ENCODE peak calls at places on chromosomes 5 and 9, in ten cellular contexts. L, B, Y, Z, U, W, H, R, N and S are unnamed samples.

GRCh38 chr9:106801816-106802215 is 61.1 kb upstream of the ZNF462 start:
- DNase-seq in B (no peak), N (no peak), W (no peak), L (no peak), Z (no peak), R (no peak), Y (no peak), H (no peak), U (no peak), S (no peak)

GRCh38 chr5:104347119-104347708 is 784.6 kb upstream of the NUDT12 start:
- DNase-seq in L (no peak), N (no peak), W (no peak), Z (peak; percentile 6), U (no peak), H (no peak), Y (no peak), R (no peak), B (no peak), S (no peak)

GRCh38 chr9:14031015-14031414 is 282.9 kb downstream of the NFIB start:
- DNase-seq in Y (no peak), Z (no peak), W (no peak), U (no peak), B (no peak), H (no peak), R (no peak), L (peak; percentile 68), N (no peak), S (no peak)

GRCh38 chr5:66810747-66811355 is 214.7 kb downstream of the MAST4 start:
- DNase-seq in N (no peak), L (no peak), H (no peak), U (no peak), R (no peak), Z (no peak), Y (no peak), W (no peak), B (no peak), S (no peak)

GRCh38 chr5:132184588-132184987 is 43.1 kb downstream of the P4HA2 start:
- DNase-seq in N (no peak), W (peak; percentile 9), B (no peak), L (no peak), Y (no peak), R (no peak), H (no peak), U (no peak), Z (peak; percentile 16), S (no peak)

GRCh38 chr9:9003184-9003583 is 1203.6 kb upstream of the DMAC1 start:
- DNase-seq in B (no peak), H (no peak), N (no peak), L (no peak), Y (no peak), U (no peak), Z (no peak), R (no peak), W (peak; percentile 16), S (no peak)

GRCh38 chr9:93127395-93127911 is 6.6 kb downstream of the NINJ1 start:
- DNase-seq in H (peak; percentile 74), U (no peak), B (peak; percentile 12), Y (peak; percentile 79), N (no peak), L (peak; percentile 72), Z (no peak), W (no peak), R (peak; percentile 48), S (no peak)

GRCh38 chr5:156824800-156825199 is 25.3 kb upstream of the PPP1R2B start:
- DNase-seq in R (no peak), U (no peak), Z (peak; percentile 21), N (no peak), Y (no peak), H (no peak), L (no peak), B (no peak), W (peak; percentile 26), S (no peak)

GRCh38 chr5:177542816-177543472 is 11.4 kb downstream of the FAM193B start:
- DNase-seq in W (no peak), L (no peak), R (no peak), H (no peak), Y (no peak), N (no peak), Z (no peak), U (no peak), B (no peak), S (no peak)

GRCh38 chr5:177550120-177550519 is 4.2 kb downstream of the FAM193B start:
- DNase-seq in R (no peak), W (no peak), Z (no peak), N (no peak), B (no peak), L (no peak), H (no peak), U (no peak), Y (no peak), S (no peak)

GRCh38 chr5:177545487-177546261 is 8.7 kb downstream of the FAM193B start:
- DNase-seq in H (no peak), R (no peak), U (peak; percentile 51), Y (no peak), B (peak; percentile 59), W (no peak), N (no peak), Z (no peak), L (peak; percentile 91), S (no peak)

GRCh38 chr5:177547736-177548135 is 6.6 kb downstream of the FAM193B start:
- DNase-seq in Z (no peak), H (no peak), R (no peak), L (no peak), N (no peak), B (no peak), U (no peak), W (no peak), Y (peak; percentile 12), S (no peak)

DNA sequence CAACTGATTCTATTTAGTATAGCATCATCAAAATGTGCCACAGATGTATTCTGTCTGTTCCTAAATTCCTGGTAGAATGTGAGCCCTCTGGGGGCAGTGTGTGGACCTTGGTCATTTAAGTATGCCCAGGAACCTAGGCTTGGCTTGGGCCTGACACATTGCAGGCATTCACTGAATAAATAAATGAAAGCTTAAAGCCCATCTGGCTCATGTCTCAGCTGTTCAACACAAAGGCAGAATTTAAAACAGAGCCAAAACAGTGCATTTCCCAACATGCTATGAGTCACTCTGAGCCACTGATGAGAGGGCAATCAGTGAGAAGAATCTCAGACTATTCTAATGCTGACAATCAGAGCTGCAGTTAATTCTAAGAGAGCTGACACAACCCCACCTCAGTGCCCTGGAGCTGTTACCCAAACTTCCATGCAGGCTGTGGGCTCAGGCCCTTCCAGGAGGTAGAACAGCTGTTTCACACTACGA is 8.1 kb downstream of the FAM193B start:
- DNase-seq in N (no peak), L (peak; percentile 86), Y (no peak), Z (no peak), H (no peak), W (peak; percentile 93), R (no peak), B (no peak), U (no peak), S (no peak)
- TF ChIP-seq POLR2A in N (no peak), L (no peak), Y (no peak), Z (no peak), H (no peak), W (no peak), R (no peak), B (no peak), U (no peak), S (no peak)

GRCh38 chr5:180253036-180253824 is 38.7 kb downstream of the MAPK9 start:
- DNase-seq in N (no peak), W (no peak), H (no peak), R (no peak), Z (no peak), Y (no peak), L (no peak), B (no peak), U (no peak), S (no peak)

GRCh38 chr5:180250329-180250728 is 41.3 kb upstream of the RASGEF1C start:
- DNase-seq in B (no peak), R (no peak), W (no peak), N (no peak), Z (no peak), L (no peak), H (no peak), U (no peak), Y (no peak), S (no peak)

GRCh38 chr5:180251887-180252286 is 40.0 kb downstream of the MAPK9 start:
- DNase-seq in Z (no peak), U (no peak), Y (no peak), N (no peak), L (no peak), R (no peak), W (no peak), H (no peak), B (no peak), S (no peak)

GRCh38 chr5:180251141-180251540 is 40.7 kb downstream of the MAPK9 start:
- DNase-seq in R (no peak), H (no peak), B (no peak), Z (no peak), W (no peak), Y (no peak), L (no peak), U (no peak), N (no peak), S (no peak)
- H3K9me3 ChIP-seq in R (peaks cover 90% of the 10 kb centered on the region), H (peaks cover 54% of the 10 kb centered on the region), B (peaks cover 72% of the 10 kb centered on the region), Z (peaks cover 34% of the 10 kb centered on the region), W (peaks cover 40% of the 10 kb centered on the region), Y (peaks cover 42% of the 10 kb centered on the region), L (peaks cover 48% of the 10 kb centered on the region), U (peaks cover 62% of the 10 kb centered on the region), N (peaks cover 43% of the 10 kb centered on the region), S (peaks cover 46% of the 10 kb centered on the region)

GRCh38 chr5:176732306-176732705 is 78.1 kb upstream of the UNC5A start:
- DNase-seq in U (no peak), Y (peak; percentile 51), B (no peak), H (peak; percentile 74), N (peak; percentile 44), R (peak; percentile 9), L (peak; percentile 35), Z (no peak), W (no peak), S (no peak)
- TF ChIP-seq POLR2AphosphoS5 in U (no peak), Y (no peak), B (no peak), H (no peak), N (no peak), R (no peak), L (no peak), Z (no peak), W (no peak), S (no peak)

GRCh38 chr9:128550226-128550625 is 2.2 kb upstream of the SPTAN1 start:
- DNase-seq in Z (no peak), R (no peak), L (no peak), W (no peak), Y (no peak), H (no peak), N (no peak), B (no peak), U (no peak), S (no peak)

GRCh38 chr9:128550770-128551651 is 1.4 kb upstream of the SPTAN1 start:
- DNase-seq in H (no peak), W (no peak), U (no peak), Y (no peak), B (no peak), N (peak; percentile 52), L (peak; percentile 80), Z (no peak), R (no peak), S (no peak)

GRCh38 chr9:128552153-128552743 is at the start of gene SPTAN1:
- DNase-seq in N (peak; percentile 97), H (peak; percentile 93), W (peak; percentile 61), B (peak; percentile 93), U (peak; percentile 89), R (peak; percentile 82), Z (peak; percentile 62), L (peak; percentile 96), Y (peak; percentile 98), S (no peak)

GRCh38 chr9:128552744-128553221 is 396 bp downstream of the SPTAN1 start:
- DNase-seq in W (no peak), H (peak; percentile 83), R (peak; percentile 60), B (peak; percentile 69), U (peak; percentile 49), N (peak; percentile 68), Z (no peak), Y (peak; percentile 92), L (peak; percentile 79), S (no peak)

GRCh38 chr9:128551652-128552152 is 685 bp upstream of the SPTAN1 start:
- DNase-seq in W (no peak), R (no peak), Z (no peak), H (no peak), N (no peak), L (no peak), B (no peak), U (no peak), Y (no peak), S (no peak)
- TF ChIP-seq POLR2A in W (no peak), R (peak; percentile 59), Z (no peak), H (no peak), N (no peak), L (peak; percentile 64), B (no peak), U (no peak), Y (no peak), S (no peak)